ENCODE peak calls at places on chromosomes 5 and 9, in ten cellular contexts. I is dorsolateral prefrontal cortex, Y is HFFc6, L is PC-3, R is fibroblast of lung, K is OCI-LY7, S is neural progenitor cell, C is hepatocyte, G is gastrocnemius medialis, W is GM12865. H is an unnamed sample.

GRCh38 chr5:56085205-56085604 is 90.4 kb upstream of the IL6ST start:
- DNase-seq in I (no peak), Y (no peak), L (no peak), R (peak), K (no peak), S (no peak), C (no peak), G (no peak), W (no peak), H (no peak)

GRCh38 chr5:54217826-54218503 is 92.4 kb downstream of the ARL15 start:
- DNase-seq in I (no peak), Y (peak), L (peak), R (peak), K (peak), S (peak), C (peak), G (no peak), W (peak), H (peak)

GRCh38 chr5:146076028-146076427 is 29.3 kb downstream of the PLAC8L1 start:
- DNase-seq in I (no peak), Y (no peak), L (no peak), R (no peak), K (no peak), S (peak), C (peak), G (no peak), W (no peak), H (no peak)

GRCh38 chr5:147388171-147388977 is 121.5 kb downstream of the DPYSL3 start:
- DNase-seq in I (no peak), Y (no peak), L (no peak), R (no peak), K (no peak), S (peak), C (peak), G (no peak), W (no peak), H (no peak)

GRCh38 chr9:116476935-116477381 is 210.1 kb upstream of the TRIM32 start:
- DNase-seq in I (no peak), Y (no peak), L (no peak), R (no peak), K (no peak), S (peak), C (peak), G (no peak), W (no peak), H (no peak)

GRCh38 chr9:135032868-135033460 is 54.5 kb upstream of the OLFM1 start:
- DNase-seq in I (no peak), Y (no peak), L (no peak), R (no peak), K (no peak), S (no peak), C (no peak), G (no peak), W (no peak), H (no peak)

GRCh38 chr5:40594811-40595210 is 84.9 kb upstream of the PTGER4 start:
- DNase-seq in I (no peak), Y (no peak), L (peak), R (peak), K (no peak), S (no peak), C (no peak), G (no peak), W (no peak), H (no peak)

GRCh38 chr9:110591526-110591925 is 12.0 kb upstream of the SVEP1 start:
- DNase-seq in I (no peak), Y (peak), L (peak), R (peak), K (no peak), S (no peak), C (no peak), G (no peak), W (no peak), H (no peak)

GRCh38 chr5:165460911-165461310 is 1955.5 kb downstream of the MAT2B start:
- DNase-seq in I (no peak), Y (no peak), L (no peak), R (peak), K (no peak), S (no peak), C (no peak), G (no peak), W (no peak), H (no peak)

GRCh38 chr5:145936401-145937131 is at the start of gene SH3RF2:
- DNase-seq in I (peak), Y (peak), L (peak), R (peak), K (no peak), S (peak), C (peak), G (peak), W (no peak), H (peak)

GRCh38 chr5:163649522-163649921 is 144.1 kb downstream of the MAT2B start:
- DNase-seq in I (no peak), Y (no peak), L (no peak), R (peak), K (no peak), S (no peak), C (no peak), G (no peak), W (no peak), H (no peak)

GRCh38 chr5:6713274-6714181 is at the start of gene TENT4A:
- DNase-seq in I (no peak), Y (no peak), L (peak), R (peak), K (no peak), S (no peak), C (peak), G (no peak), W (no peak), H (no peak)

GRCh38 chr5:15690611-15691010 is 190.6 kb downstream of the FBXL7 start:
- DNase-seq in I (no peak), Y (no peak), L (no peak), R (peak), K (no peak), S (no peak), C (no peak), G (no peak), W (no peak), H (no peak)

GRCh38 chr9:71690058-71690691 is 78.1 kb downstream of the CEMIP2 start:
- DNase-seq in I (no peak), Y (no peak), L (no peak), R (peak), K (no peak), S (no peak), C (no peak), G (no peak), W (no peak), H (no peak)

GRCh38 chr5:157446077-157446930 is 13.7 kb upstream of the NIPAL4 start:
- DNase-seq in I (no peak), Y (no peak), L (no peak), R (no peak), K (no peak), S (no peak), C (no peak), G (no peak), W (no peak), H (no peak)

GRCh38 chr5:153903321-153903720 is 135.4 kb downstream of the FAM114A2 start:
- DNase-seq in I (no peak), Y (no peak), L (no peak), R (no peak), K (no peak), S (no peak), C (no peak), G (no peak), W (no peak), H (no peak)

GRCh38 chr5:36915653-36916052 is 39.1 kb downstream of the NIPBL start:
- DNase-seq in I (no peak), Y (no peak), L (no peak), R (peak), K (no peak), S (no peak), C (no peak), G (no peak), W (no peak), H (no peak)

GRCh38 chr5:179437341-179438001 is 92.2 kb upstream of the ADAMTS2 start:
- DNase-seq in I (no peak), Y (no peak), L (no peak), R (no peak), K (no peak), S (peak), C (no peak), G (no peak), W (no peak), H (no peak)

GRCh38 chr9:36204906-36205547 is 14.3 kb downstream of the CLTA start:
- DNase-seq in I (no peak), Y (no peak), L (no peak), R (no peak), K (no peak), S (peak), C (peak), G (no peak), W (no peak), H (no peak)

GRCh38 chr9:107731115-107731762 is 241.7 kb upstream of the KLF4 start:
- DNase-seq in I (no peak), Y (no peak), L (no peak), R (no peak), K (no peak), S (no peak), C (no peak), G (no peak), W (no peak), H (no peak)

GRCh38 chr5:68012429-68012828 is 203.1 kb upstream of the PIK3R1 start:
- DNase-seq in I (no peak), Y (peak), L (no peak), R (peak), K (no peak), S (no peak), C (no peak), G (no peak), W (no peak), H (no peak)

GRCh38 chr9:27377147-27377807 is 80.3 kb upstream of the EQTN start:
- DNase-seq in I (no peak), Y (no peak), L (peak), R (no peak), K (peak), S (no peak), C (peak), G (peak), W (peak), H (no peak)

GRCh38 chr5:121408778-121409177 is 442.9 kb upstream of the FTMT start:
- DNase-seq in I (no peak), Y (no peak), L (no peak), R (no peak), K (no peak), S (no peak), C (no peak), G (no peak), W (no peak), H (no peak)

GRCh38 chr5:146283344-146283761 is 55.3 kb upstream of the POU4F3 start:
- DNase-seq in I (no peak), Y (peak), L (peak), R (peak), K (no peak), S (no peak), C (peak), G (no peak), W (no peak), H (no peak)

GRCh38 chr9:99369327-99369722 is 147.2 kb downstream of the SEC61B start:
- DNase-seq in I (no peak), Y (no peak), L (no peak), R (no peak), K (no peak), S (no peak), C (no peak), G (no peak), W (no peak), H (no peak)

GRCh38 chr5:9362600-9362999 is 183.3 kb downstream of the SEMA5A start:
- DNase-seq in I (no peak), Y (no peak), L (no peak), R (no peak), K (no peak), S (no peak), C (no peak), G (no peak), W (peak), H (no peak)

GRCh38 chr5:155416765-155417164 is 403.2 kb downstream of the KIF4B start:
- DNase-seq in I (no peak), Y (no peak), L (peak), R (no peak), K (no peak), S (no peak), C (no peak), G (no peak), W (no peak), H (no peak)

GRCh38 chr5:124870070-124870469 is 123.6 kb upstream of the ZNF608 start:
- DNase-seq in I (no peak), Y (no peak), L (no peak), R (peak), K (no peak), S (no peak), C (no peak), G (no peak), W (no peak), H (no peak)

DNA sequence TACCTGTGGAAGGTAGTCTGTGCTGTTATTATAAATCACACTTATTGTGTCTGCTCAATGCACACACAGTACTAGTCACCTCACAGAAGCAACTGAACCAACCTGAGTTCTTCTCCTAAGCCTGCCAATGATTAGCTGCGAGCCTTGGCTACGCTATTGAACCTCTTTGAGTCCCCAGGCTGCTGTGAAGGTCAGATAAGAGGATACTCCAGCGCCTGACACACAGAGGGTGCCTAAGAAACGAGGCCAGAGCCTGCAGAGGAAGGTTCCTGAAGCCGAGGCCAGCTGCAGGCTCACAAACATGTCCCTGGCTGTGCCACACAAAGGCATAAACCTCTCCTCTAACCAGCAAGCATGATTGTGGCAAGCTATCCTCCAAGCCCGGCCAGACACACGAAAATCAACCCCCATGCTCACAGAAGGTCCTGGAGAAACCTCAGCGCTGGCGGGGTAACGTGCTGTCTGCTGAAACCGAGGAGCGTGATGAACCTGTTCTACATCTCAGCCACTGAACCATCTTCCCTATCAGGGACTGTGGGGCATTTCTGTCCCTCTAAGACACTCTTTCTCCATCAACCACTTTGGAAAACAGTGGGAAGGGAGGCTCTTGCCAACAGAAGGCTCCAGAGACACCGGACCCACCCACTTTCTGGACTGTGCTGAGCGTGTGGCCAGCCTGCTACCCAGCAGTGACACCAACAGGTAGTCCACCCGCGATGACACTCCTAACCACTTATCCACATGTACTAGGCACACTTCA is 53.2 kb upstream of the SLC25A51 start:
- DNase-seq in I (no peak), Y (no peak), L (no peak), R (no peak), K (no peak), S (no peak), C (no peak), G (no peak), W (no peak), H (no peak)
- TF ChIP-seq CTCF in I (no peak), Y (no peak), L (peak), R (no peak), K (no peak), S (no peak), C (no peak), G (no peak), W (no peak), H (no peak)

GRCh38 chr9:121838757-121839669 is 187.6 kb downstream of the DAB2IP start:
- DNase-seq in I (no peak), Y (no peak), L (no peak), R (no peak), K (peak), S (no peak), C (no peak), G (no peak), W (no peak), H (no peak)
- TF ChIP-seq CTCF in I (no peak), Y (peak), L (no peak), R (peak), K (peak), S (peak), C (no peak), G (no peak), W (no peak), H (no peak)

DNA sequence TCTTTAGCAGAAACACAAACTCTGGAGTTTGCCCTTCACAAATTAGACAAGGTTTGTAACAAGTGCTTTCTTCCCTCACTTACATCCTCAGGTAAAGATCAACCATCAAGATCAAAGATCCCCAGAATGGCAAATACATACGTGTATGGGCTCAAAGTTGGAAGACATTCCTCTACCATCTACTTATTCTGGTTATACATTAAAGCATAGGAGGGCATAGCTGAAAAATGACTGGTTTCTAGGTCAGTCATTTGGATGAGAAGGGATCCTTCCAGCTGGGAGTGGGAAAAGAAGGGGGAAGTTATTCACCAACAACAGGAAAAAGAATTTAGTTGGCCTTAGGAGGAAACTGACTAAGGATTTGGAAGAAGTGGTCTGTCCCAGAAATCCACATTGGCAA is 1.9 kb downstream of the DAB2 start:
- DNase-seq in I (no peak), Y (no peak), L (no peak), R (no peak), K (no peak), S (no peak), C (no peak), G (no peak), W (no peak), H (no peak)
- TF ChIP-seq CTCF in I (no peak), Y (no peak), L (no peak), R (no peak), K (no peak), S (no peak), C (no peak), G (no peak), W (no peak), H (no peak)

GRCh38 chr5:113122053-113122452 is 145.5 kb downstream of the DCP2 start:
- DNase-seq in I (no peak), Y (peak), L (peak), R (peak), K (no peak), S (no peak), C (no peak), G (peak), W (no peak), H (no peak)
- TF ChIP-seq CTCF in I (no peak), Y (no peak), L (no peak), R (no peak), K (no peak), S (no peak), C (no peak), G (no peak), W (no peak), H (no peak)

GRCh38 chr5:168706655-168707069 is 127.5 kb upstream of the PANK3 start:
- DNase-seq in I (peak), Y (peak), L (peak), R (peak), K (peak), S (peak), C (peak), G (no peak), W (peak), H (peak)
- TF ChIP-seq CTCF in I (peak), Y (peak), L (peak), R (peak), K (peak), S (peak), C (peak), G (no peak), W (peak), H (peak)

DNA sequence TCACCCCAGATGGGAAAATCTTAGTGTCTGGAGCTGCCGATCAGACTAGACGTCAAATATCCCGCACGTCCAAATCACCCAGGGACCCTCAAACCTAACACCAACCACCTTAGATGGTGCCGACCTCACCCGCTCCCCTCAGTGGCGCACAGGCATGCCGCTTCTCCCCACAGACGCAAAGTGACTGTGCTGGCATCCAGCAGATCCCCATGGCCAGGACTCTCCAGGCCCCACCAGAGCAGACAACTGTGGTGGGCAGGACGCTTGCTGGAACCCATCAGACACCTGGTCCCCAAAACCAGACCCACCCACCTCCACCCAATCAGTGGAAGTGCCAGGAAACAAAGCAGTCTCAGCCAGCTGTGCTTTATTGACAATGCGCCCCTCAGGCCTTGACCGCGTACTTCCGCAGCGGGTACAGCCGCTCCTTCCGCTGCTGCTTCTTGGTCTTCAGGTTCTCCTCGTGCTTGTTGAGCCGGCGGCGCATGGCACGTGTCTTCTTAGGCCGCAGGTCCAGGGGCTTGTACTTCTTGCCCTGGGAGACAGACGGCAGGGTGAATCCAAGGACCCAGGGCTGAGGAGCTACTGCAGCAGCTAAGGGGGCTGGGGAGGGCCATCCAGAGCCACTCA is 4.1 kb downstream of the RPL35 start:
- DNase-seq in I (no peak), Y (no peak), L (no peak), R (no peak), K (no peak), S (no peak), C (no peak), G (no peak), W (no peak), H (no peak)
- TF ChIP-seq CTCF in I (no peak), Y (no peak), L (no peak), R (no peak), K (no peak), S (no peak), C (no peak), G (no peak), W (no peak), H (no peak)

GRCh38 chr5:174839196-174839595 is 114.8 kb downstream of the MSX2 start:
- DNase-seq in I (peak), Y (no peak), L (no peak), R (no peak), K (no peak), S (no peak), C (no peak), G (no peak), W (no peak), H (no peak)

GRCh38 chr5:174843263-174844250 is 119.2 kb downstream of the MSX2 start:
- DNase-seq in I (no peak), Y (no peak), L (no peak), R (no peak), K (no peak), S (peak), C (no peak), G (no peak), W (no peak), H (no peak)

GRCh38 chr5:174834081-174834480 is 109.7 kb downstream of the MSX2 start:
- DNase-seq in I (no peak), Y (no peak), L (no peak), R (no peak), K (no peak), S (no peak), C (no peak), G (no peak), W (no peak), H (no peak)

GRCh38 chr5:174840435-174840834 is 116.1 kb downstream of the MSX2 start:
- DNase-seq in I (no peak), Y (no peak), L (no peak), R (no peak), K (no peak), S (no peak), C (no peak), G (no peak), W (no peak), H (no peak)

GRCh38 chr5:174837919-174838902 is 113.8 kb downstream of the MSX2 start:
- DNase-seq in I (peak), Y (no peak), L (peak), R (peak), K (no peak), S (peak), C (peak), G (peak), W (no peak), H (peak)
- TF ChIP-seq CTCF in I (peak), Y (no peak), L (peak), R (peak), K (peak), S (peak), C (peak), G (no peak), W (no peak), H (peak)

DNA sequence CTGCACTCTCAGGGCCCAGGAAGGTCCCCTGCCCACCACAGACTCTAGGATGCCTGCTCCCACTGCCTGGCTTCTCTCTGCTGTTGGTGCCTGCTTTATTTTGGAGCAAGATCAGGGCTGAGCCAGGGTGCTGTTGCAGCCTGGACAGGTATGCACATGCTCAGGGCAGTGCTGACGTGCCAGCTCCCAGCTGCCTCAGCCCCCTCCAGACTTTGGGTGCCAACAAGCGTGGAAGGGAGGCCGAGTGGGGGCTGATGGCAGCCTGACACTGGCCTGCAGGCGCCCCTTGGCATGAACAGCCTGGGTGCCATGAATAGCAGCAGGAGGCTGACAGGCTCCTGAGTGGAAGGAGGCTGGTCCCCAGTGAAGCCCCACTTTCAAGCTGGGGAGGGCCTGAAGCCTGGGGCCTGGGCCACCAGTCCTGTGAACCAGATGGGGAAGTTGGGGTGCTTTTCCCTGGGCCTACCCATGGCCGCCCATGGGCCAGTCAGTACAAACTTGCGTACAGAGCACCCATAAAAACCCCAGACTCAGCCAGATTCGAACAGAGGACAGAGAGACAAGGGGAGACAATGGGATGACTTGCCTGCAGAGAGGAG is 6.8 kb downstream of the AMBP start:
- DNase-seq in I (no peak), Y (no peak), L (no peak), R (no peak), K (no peak), S (no peak), C (no peak), G (no peak), W (no peak), H (no peak)
- TF ChIP-seq CTCF in I (no peak), Y (no peak), L (no peak), R (no peak), K (no peak), S (no peak), C (no peak), G (no peak), W (no peak), H (no peak)

H was measured in neural crest cell.